ENCODE peak calls at places on chromosomes 6 and 20, in eight cellular contexts. O, I, G, C, J, P, X and N are unnamed samples.

GRCh38 chr20:52590100-52590499 is 382.1 kb upstream of the TSHZ2 start:
- DNase-seq in O (no peak), I (no peak), G (no peak), C (no peak), J (no peak), P (no peak), X (no peak), N (no peak)

GRCh38 chr20:63673951-63674350 is 15.8 kb downstream of the RTEL1 start:
- DNase-seq in O (no peak), I (no peak), G (no peak), C (no peak), J (no peak), P (no peak), X (no peak), N (no peak)

GRCh38 chr6:107679457-107679856 is 144.7 kb downstream of the SCML4 start:
- DNase-seq in O (no peak), I (peak; percentile 55), G (no peak), C (no peak), J (no peak), P (no peak), X (peak; percentile 57), N (peak; percentile 38)

GRCh38 chr20:38170219-38170902 is 5.3 kb upstream of the TGM2 start:
- DNase-seq in O (no peak), I (no peak), G (no peak), C (no peak), J (no peak), P (no peak), X (no peak), N (no peak)

GRCh38 chr20:21767739-21768223 is 62.3 kb downstream of the PAX1 start:
- DNase-seq in O (no peak), I (no peak), G (peak; percentile 56), C (no peak), J (no peak), P (no peak), X (no peak), N (no peak)

GRCh38 chr6:111540971-111541719 is 58.1 kb upstream of the REV3L start:
- DNase-seq in O (no peak), I (no peak), G (no peak), C (no peak), J (no peak), P (no peak), X (no peak), N (no peak)

GRCh38 chr6:108608453-108609275 is 47.9 kb downstream of the FOXO3 start:
- DNase-seq in O (no peak), I (no peak), G (no peak), C (no peak), J (no peak), P (no peak), X (no peak), N (no peak)

GRCh38 chr6:56226946-56227879 is 20.2 kb downstream of the COL21A1 start:
- DNase-seq in O (no peak), I (peak; percentile 83), G (no peak), C (no peak), J (no peak), P (no peak), X (no peak), N (no peak)

GRCh38 chr6:21749754-21750153 is 156.2 kb downstream of the SOX4 start:
- DNase-seq in O (no peak), I (no peak), G (no peak), C (no peak), J (no peak), P (no peak), X (peak; percentile 68), N (peak; percentile 52)

GRCh38 chr20:50367104-50367674 is 143.0 kb upstream of the PTPN1 start:
- DNase-seq in O (no peak), I (no peak), G (no peak), C (no peak), J (no peak), P (no peak), X (no peak), N (no peak)

GRCh38 chr6:135451617-135452190 is 45.8 kb downstream of the AHI1 start:
- DNase-seq in O (no peak), I (peak; percentile 12), G (no peak), C (peak; percentile 29), J (no peak), P (no peak), X (no peak), N (peak; percentile 35)